ENCODE peak calls at places on chromosomes 3 and 15, in nine cellular contexts. B is brain microvascular endothelial cell, X is colonic mucosa, I is right atrium auricular region, Q is BJ, J is heart right ventricle, W is stomach, Z is transverse colon, N is AG04450. D is an unnamed sample.

GRCh38 chr15:83565133-83565532 is 88.8 kb upstream of the ADAMTSL3 start:
- DNase-seq in B (no peak), X (no peak), I (no peak), Q (no peak), J (no peak), W (no peak), Z (no peak), N (no peak), D (no peak)

GRCh38 chr15:58934521-58934920 is 1.0 kb upstream of the SLTM start:
- DNase-seq in B (no peak), X (no peak), I (no peak), Q (no peak), J (no peak), W (no peak), Z (no peak), N (no peak), D (no peak)

GRCh38 chr3:49007771-49008528 is 759 bp downstream of the WDR6 start:
- DNase-seq in B (peak; percentile 54), X (peak; percentile 96), I (peak; percentile 85), Q (no peak), J (peak; percentile 86), W (peak; percentile 88), Z (peak; percentile 95), N (peak; percentile 62), D (peak; percentile 82)

GRCh38 chr3:179750720-179751328 is 98.0 kb downstream of the USP13 start:
- DNase-seq in B (peak; percentile 24), X (no peak), I (no peak), Q (no peak), J (no peak), W (no peak), Z (no peak), N (no peak), D (no peak)

GRCh38 chr3:29072626-29073025 is 208.2 kb upstream of the RBMS3 start:
- DNase-seq in B (no peak), X (no peak), I (no peak), Q (no peak), J (no peak), W (no peak), Z (no peak), N (no peak), D (no peak)

GRCh38 chr15:47944911-47945310 is 175.9 kb upstream of the SLC24A5 start:
- DNase-seq in B (no peak), X (no peak), I (no peak), Q (no peak), J (no peak), W (no peak), Z (no peak), N (no peak), D (no peak)

GRCh38 chr15:77650285-77650684 is 17.6 kb upstream of the LINGO1 start:
- DNase-seq in B (peak; percentile 23), X (no peak), I (no peak), Q (no peak), J (no peak), W (no peak), Z (no peak), N (no peak), D (peak; percentile 55)

GRCh38 chr3:171162986-171163723 is 136.6 kb upstream of the SLC2A2 start:
- DNase-seq in B (peak; percentile 20), X (no peak), I (no peak), Q (no peak), J (no peak), W (no peak), Z (no peak), N (no peak), D (no peak)

GRCh38 chr15:39543651-39544050 is 37.2 kb upstream of the THBS1 start:
- DNase-seq in B (no peak), X (no peak), I (peak; percentile 32), Q (no peak), J (no peak), W (no peak), Z (no peak), N (no peak), D (no peak)

GRCh38 chr3:15794842-15795562 is 2.8 kb downstream of the ANKRD28 start:
- DNase-seq in B (no peak), X (no peak), I (no peak), Q (no peak), J (no peak), W (no peak), Z (no peak), N (no peak), D (no peak)

GRCh38 chr15:60871731-60872130 is 357.4 kb downstream of the RORA start:
- DNase-seq in B (no peak), X (no peak), I (no peak), Q (no peak), J (no peak), W (no peak), Z (no peak), N (no peak), D (no peak)

GRCh38 chr3:120448707-120449650 is 1.8 kb downstream of the FSTL1 start:
- DNase-seq in B (peak; percentile 54), X (no peak), I (no peak), Q (peak; percentile 46), J (peak; percentile 38), W (no peak), Z (peak; percentile 13), N (no peak), D (peak; percentile 75)

GRCh38 chr3:52146189-52146588 is 8.0 kb downstream of the POC1A start:
- DNase-seq in B (no peak), X (no peak), I (no peak), Q (no peak), J (no peak), W (no peak), Z (no peak), N (no peak), D (no peak)

GRCh38 chr3:66991478-66991877 is 6.6 kb upstream of the KBTBD8 start:
- DNase-seq in B (peak; percentile 83), X (no peak), I (no peak), Q (no peak), J (no peak), W (no peak), Z (no peak), N (peak; percentile 83), D (peak; percentile 2)

GRCh38 chr3:158710601-158711000 is 21.7 kb downstream of the RARRES1 start:
- DNase-seq in B (no peak), X (no peak), I (no peak), Q (no peak), J (no peak), W (no peak), Z (no peak), N (no peak), D (no peak)

GRCh38 chr3:73499787-73500186 is 125.0 kb downstream of the PDZRN3 start:
- DNase-seq in B (peak; percentile 53), X (no peak), I (no peak), Q (no peak), J (no peak), W (no peak), Z (no peak), N (no peak), D (no peak)

GRCh38 chr3:141789281-141789680 is 26.1 kb downstream of the GRK7 start:
- DNase-seq in B (no peak), X (no peak), I (no peak), Q (no peak), J (no peak), W (no peak), Z (no peak), N (no peak), D (no peak)

DNA sequence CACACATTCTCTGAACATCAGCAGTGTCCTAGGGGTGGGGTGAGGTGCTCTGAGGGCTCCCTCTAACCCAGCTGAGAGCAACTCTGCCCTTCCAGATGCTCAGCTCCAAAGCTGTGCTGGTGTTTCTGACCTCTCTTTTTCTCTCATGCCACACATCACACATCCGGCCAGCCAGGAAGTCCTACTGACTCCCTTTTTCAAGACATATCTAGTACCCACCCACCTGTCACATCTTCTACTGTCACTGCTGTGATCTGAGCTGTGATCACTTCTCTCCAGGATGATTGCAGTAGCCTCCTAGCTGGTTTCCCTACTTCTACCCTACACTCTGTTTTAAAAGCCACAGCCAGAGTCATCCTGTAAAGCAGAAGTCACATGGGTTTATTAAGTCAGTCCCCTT is 30.2 kb upstream of the MASP1 start:
- DNase-seq in B (no peak), X (no peak), I (no peak), Q (no peak), J (no peak), W (no peak), Z (no peak), N (no peak), D (no peak)
- H3K27me3 ChIP-seq in B (no peaks in the 10 kb centered on the region), X (no peaks in the 10 kb centered on the region), I (no peaks in the 10 kb centered on the region), Q (no peaks in the 10 kb centered on the region), J (peaks cover 4% of the 10 kb centered on the region), W (peaks cover 52% of the 10 kb centered on the region), Z (peaks cover 11% of the 10 kb centered on the region), N (peaks cover 18% of the 10 kb centered on the region), D (no peaks in the 10 kb centered on the region)

GRCh38 chr3:149167898-149168297 is 38.5 kb downstream of the HPS3 start:
- DNase-seq in B (no peak), X (no peak), I (no peak), Q (no peak), J (no peak), W (no peak), Z (no peak), N (no peak), D (no peak)

GRCh38 chr3:149174901-149175300 is 45.5 kb downstream of the HPS3 start:
- DNase-seq in B (no peak), X (no peak), I (no peak), Q (no peak), J (no peak), W (no peak), Z (no peak), N (no peak), D (peak; percentile 41)

DNA sequence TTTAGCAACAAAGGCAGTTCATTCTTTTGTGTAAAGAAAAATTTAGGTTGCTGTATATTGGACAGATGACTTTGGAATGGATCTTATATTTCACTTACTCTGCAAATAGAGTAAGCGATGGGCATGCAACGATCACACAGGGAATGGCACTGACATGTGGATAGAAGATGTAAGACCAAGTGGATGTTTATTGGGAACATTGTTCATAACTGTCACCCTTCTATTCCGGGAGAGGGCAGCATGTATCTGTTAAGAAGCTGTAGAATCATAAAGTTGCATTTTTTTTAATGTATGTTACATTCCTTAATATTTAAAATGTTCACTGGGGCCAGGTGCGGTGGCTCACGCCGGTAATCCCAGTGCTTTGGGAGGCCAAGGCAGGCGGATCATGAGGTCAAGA is 41.2 kb downstream of the HPS3 start:
- DNase-seq in B (no peak), X (no peak), I (no peak), Q (no peak), J (no peak), W (no peak), Z (no peak), N (no peak), D (no peak)
- H3K4me3 ChIP-seq in B (no peak overlapping the region), X (no peak overlapping the region), I (no peak overlapping the region), Q (no peak overlapping the region), J (no peak overlapping the region), W (no peak overlapping the region), Z (no peak overlapping the region), N (no peak overlapping the region), D (no peak overlapping the region)

GRCh38 chr3:157067114-157067513 is 92.8 kb downstream of the CCNL1 start:
- DNase-seq in B (no peak), X (no peak), I (no peak), Q (no peak), J (no peak), W (no peak), Z (peak; percentile 21), N (no peak), D (no peak)
- H3K27me3 ChIP-seq in B (no peaks in the 10 kb centered on the region), X (no peaks in the 10 kb centered on the region), I (no peaks in the 10 kb centered on the region), Q (no peaks in the 10 kb centered on the region), J (no peaks in the 10 kb centered on the region), W (no peaks in the 10 kb centered on the region), Z (no peaks in the 10 kb centered on the region), N (no peaks in the 10 kb centered on the region), D (no peaks in the 10 kb centered on the region)

GRCh38 chr15:29570931-29571727 is 251.1 kb downstream of the TJP1 start:
- DNase-seq in B (no peak), X (peak; percentile 47), I (no peak), Q (no peak), J (no peak), W (no peak), Z (peak; percentile 50), N (no peak), D (no peak)
- H3K4me3 ChIP-seq in B (peak overlapping the region; percentile 30), X (peak overlapping the region; percentile 39), I (peak overlapping the region; percentile 53), Q (no peak overlapping the region), J (peak overlapping the region; percentile 39), W (peak overlapping the region; percentile 44), Z (peak overlapping the region; percentile 41), N (peak overlapping the region; percentile 4), D (peak overlapping the region; percentile 14)